ENCODE peak calls at places on chromosomes 4 and X, in six cellular contexts. I is body of pancreas, S is GM12865, P is neural crest cell, W is HFFc6, R is IMR-90. E is an unnamed sample.

GRCh38 chr4:144645102-144645469 is 870 bp upstream of the HHIP start:
- DNase-seq in P (no peak), I (peak), S (no peak), R (no peak), W (no peak), E (no peak)

GRCh38 chrX:139971394-139971749 is 6.1 kb upstream of the CXorf66 start:
- DNase-seq in I (no peak), S (no peak), W (no peak), R (no peak), P (no peak), E (no peak)

GRCh38 chrX:103730746-103731508 is 20.2 kb downstream of the TMEM31 start:
- DNase-seq in P (no peak), S (no peak), I (no peak), R (peak), W (peak), E (no peak)

GRCh38 chr4:88188738-88189417 is 30.4 kb upstream of the ABCG2 start:
- DNase-seq in W (no peak), P (no peak), R (no peak), I (no peak), S (no peak), E (no peak)

GRCh38 chrX:119758682-119759332 is 419 bp downstream of the SOWAHD start:
- DNase-seq in S (peak), R (no peak), I (peak), P (peak), W (no peak), E (no peak)

GRCh38 chr4:107794001-107794400 is 30.7 kb upstream of the SGMS2 start:
- DNase-seq in I (no peak), R (no peak), P (no peak), W (peak), S (no peak), E (no peak)

GRCh38 chr4:117156806-117157205 is 71.4 kb upstream of the TRAM1L1 start:
- DNase-seq in P (no peak), R (no peak), I (no peak), S (no peak), W (no peak), E (no peak)

GRCh38 chrX:129769467-129770154 is 10.1 kb upstream of the SASH3 start:
- DNase-seq in I (no peak), S (peak), W (no peak), P (no peak), R (no peak), E (peak)

GRCh38 chr4:80302616-80303223 is 32.8 kb upstream of the CFAP299 start:
- DNase-seq in R (no peak), S (no peak), W (no peak), P (no peak), I (no peak), E (no peak)

GRCh38 chr4:174256277-174256713 is 27.2 kb downstream of the FBXO8 start:
- DNase-seq in S (no peak), P (no peak), W (peak), R (peak), I (no peak), E (no peak)

GRCh38 chrX:118507766-118508165 is 12.2 kb downstream of the DOCK11 start:
- DNase-seq in S (no peak), W (no peak), I (no peak), R (no peak), P (no peak), E (no peak)

GRCh38 chr4:16162891-16163290 is 63.4 kb downstream of the TAPT1 start:
- DNase-seq in R (no peak), P (no peak), S (no peak), I (no peak), W (no peak), E (no peak)

GRCh38 chr4:114867291-114867690 is 246.1 kb downstream of the NDST4 start:
- DNase-seq in R (no peak), I (no peak), S (peak), P (no peak), W (no peak), E (no peak)

GRCh38 chrX:84339507-84340364 is 151.7 kb upstream of the RPS6KA6 start:
- DNase-seq in I (no peak), S (peak), R (peak), P (no peak), W (peak), E (no peak)

GRCh38 chr4:159229164-159229563 is 126.3 kb downstream of the RAPGEF2 start:
- DNase-seq in I (no peak), W (peak), R (peak), S (no peak), P (no peak), E (no peak)

GRCh38 chrX:54798137-54798536 is at the start of gene ITIH6:
- DNase-seq in I (no peak), P (no peak), S (no peak), W (no peak), R (no peak), E (no peak)

GRCh38 chr4:57148831-57149230 is 38.6 kb upstream of the IGFBP7 start:
- DNase-seq in P (no peak), S (no peak), R (peak), I (no peak), W (peak), E (no peak)

GRCh38 chr4:77175201-77175610 is 18.2 kb downstream of the CCNG2 start:
- DNase-seq in S (no peak), W (no peak), P (no peak), R (no peak), I (no peak), E (no peak)

GRCh38 chrX:51894697-51895336 is 1.4 kb downstream of the MAGED1 start:
- DNase-seq in I (peak), S (peak), R (peak), W (no peak), P (no peak), E (peak)

GRCh38 chr4:121662225-121662624 is 34.6 kb downstream of the ANXA5 start:
- DNase-seq in S (no peak), P (no peak), W (no peak), I (no peak), R (no peak), E (no peak)

GRCh38 chr4:156660470-156660869 is 311.1 kb downstream of the PDGFC start:
- DNase-seq in S (no peak), W (no peak), R (no peak), I (no peak), P (no peak), E (no peak)

GRCh38 chr4:184295206-184295605 is 77.5 kb upstream of the ENPP6 start:
- DNase-seq in R (no peak), P (no peak), W (no peak), I (no peak), S (no peak), E (no peak)

GRCh38 chr4:153497091-153497531 is 31.0 kb downstream of the TMEM131L start:
- DNase-seq in S (peak), I (no peak), W (no peak), P (no peak), R (peak), E (peak)

GRCh38 chrX:20393944-20394343 is 127.2 kb upstream of the RPS6KA3 start:
- DNase-seq in P (no peak), S (no peak), R (no peak), I (no peak), W (no peak), E (no peak)

GRCh38 chrX:11423362-11423818 is 130.2 kb downstream of the AMELX start:
- DNase-seq in R (peak), P (no peak), I (peak), S (peak), W (peak), E (peak)

GRCh38 chrX:48491809-48492208 is 15.8 kb downstream of the FTSJ1 start:
- DNase-seq in S (no peak), I (no peak), W (no peak), P (no peak), R (no peak), E (no peak)

GRCh38 chrX:54447461-54447860 is 7.3 kb downstream of the TSR2 start:
- DNase-seq in I (no peak), R (no peak), W (no peak), P (no peak), S (no peak), E (no peak)

GRCh38 chrX:45758319-45758718 is 557.6 kb upstream of the DIPK2B start:
- DNase-seq in R (peak), S (peak), I (no peak), W (peak), P (no peak), E (no peak)

GRCh38 chr4:161121451-161121850 is 1042.3 kb downstream of the FSTL5 start:
- DNase-seq in R (no peak), P (no peak), S (no peak), W (no peak), I (no peak), E (no peak)

GRCh38 chr4:84324850-84325249 is 174.2 kb downstream of the NKX6-1 start:
- DNase-seq in P (peak), S (no peak), R (no peak), W (no peak), I (no peak), E (no peak)

GRCh38 chrX:68697036-68697435 is 49.6 kb downstream of the STARD8 start:
- DNase-seq in S (no peak), I (no peak), W (no peak), P (no peak), R (no peak), E (no peak)

GRCh38 chrX:50115973-50116372 is 84.8 kb downstream of the AKAP4 start:
- DNase-seq in R (no peak), I (no peak), P (no peak), S (no peak), W (no peak), E (no peak)

GRCh38 chr4:25863347-25863784 is 578 bp upstream of the SEL1L3 start:
- DNase-seq in S (no peak), I (peak), R (no peak), W (no peak), P (no peak), E (peak)

GRCh38 chrX:49862093-49862492 is 17.2 kb upstream of the USP27X start:
- DNase-seq in S (no peak), R (no peak), P (no peak), I (no peak), W (no peak), E (no peak)

GRCh38 chr4:3715251-3716033 is 50.7 kb upstream of the ADRA2C start:
- DNase-seq in S (no peak), W (no peak), P (no peak), R (no peak), I (no peak), E (no peak)

GRCh38 chrX:53486285-53486684 is 52.1 kb upstream of the HSD17B10 start:
- DNase-seq in W (no peak), I (no peak), S (no peak), P (no peak), R (no peak), E (no peak)

GRCh38 chr4:83207497-83208105 is 77.0 kb downstream of the COQ2 start:
- DNase-seq in R (peak), P (no peak), I (no peak), S (no peak), W (peak), E (no peak)

GRCh38 chr4:55381502-55381901 is 14.3 kb upstream of the TMEM165 start:
- DNase-seq in S (no peak), W (no peak), I (no peak), R (no peak), P (no peak), E (no peak)

GRCh38 chrX:101078716-101079115 is at the start of gene TMEM35A:
- DNase-seq in S (no peak), P (peak), W (peak), I (no peak), R (peak), E (no peak)

DNA sequence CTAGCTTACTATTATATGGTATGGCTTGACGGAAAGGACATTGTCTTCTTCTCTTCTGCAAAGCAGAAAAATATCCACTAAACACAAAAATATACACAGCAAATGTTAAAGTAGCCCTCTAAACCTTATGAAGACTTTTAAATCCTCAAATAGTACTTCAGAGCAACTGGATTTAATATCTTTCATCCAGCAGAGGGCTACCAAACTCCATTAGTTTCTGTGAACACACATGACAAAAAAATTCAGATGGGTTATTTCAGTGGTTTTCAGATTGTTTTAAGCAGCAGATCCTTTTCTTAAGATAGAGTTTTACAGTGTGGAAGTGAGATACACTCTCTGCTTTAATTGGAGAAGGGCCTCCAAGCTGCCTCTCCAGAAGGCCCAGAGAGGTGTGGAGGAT is 56.6 kb downstream of the ANK2 start:
- DNase-seq in P (no peak), R (peak), I (no peak), W (peak), S (peak), E (peak)
- TF ChIP-seq CTCF in P (peak), R (peak), I (peak), W (peak), S (peak), E (peak)

GRCh38 chr4:147714575-147715401 is 17.1 kb upstream of the ARHGAP10 start:
- DNase-seq in W (peak), S (no peak), I (peak), P (no peak), R (peak), E (no peak)

GRCh38 chr4:147723316-147723715 is 8.6 kb upstream of the ARHGAP10 start:
- DNase-seq in W (no peak), I (peak), P (no peak), R (no peak), S (no peak), E (no peak)

DNA sequence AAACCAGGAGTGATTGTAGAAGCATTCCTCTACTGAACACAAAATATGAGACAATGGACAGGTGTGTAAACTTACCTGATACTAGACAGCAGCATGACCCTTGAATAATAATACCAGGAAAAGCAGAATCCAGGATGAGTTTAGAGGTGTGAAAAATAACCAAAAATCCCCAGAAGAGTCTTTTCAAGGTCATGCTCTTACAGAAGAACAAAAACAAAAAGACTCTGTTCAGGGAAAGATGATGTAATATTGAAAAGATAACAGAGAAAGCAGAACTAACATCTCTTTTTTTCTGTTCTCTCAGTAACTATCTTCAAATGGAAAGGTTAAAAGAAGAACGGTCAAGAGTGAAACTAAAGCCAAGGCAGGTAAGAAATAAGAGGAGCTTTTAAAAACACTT is 14.0 kb upstream of the ARHGAP10 start:
- DNase-seq in I (no peak), S (peak), R (no peak), P (no peak), W (no peak), E (peak)
- TF ChIP-seq CTCF in I (no peak), S (no peak), R (no peak), P (no peak), W (no peak), E (no peak)

DNA sequence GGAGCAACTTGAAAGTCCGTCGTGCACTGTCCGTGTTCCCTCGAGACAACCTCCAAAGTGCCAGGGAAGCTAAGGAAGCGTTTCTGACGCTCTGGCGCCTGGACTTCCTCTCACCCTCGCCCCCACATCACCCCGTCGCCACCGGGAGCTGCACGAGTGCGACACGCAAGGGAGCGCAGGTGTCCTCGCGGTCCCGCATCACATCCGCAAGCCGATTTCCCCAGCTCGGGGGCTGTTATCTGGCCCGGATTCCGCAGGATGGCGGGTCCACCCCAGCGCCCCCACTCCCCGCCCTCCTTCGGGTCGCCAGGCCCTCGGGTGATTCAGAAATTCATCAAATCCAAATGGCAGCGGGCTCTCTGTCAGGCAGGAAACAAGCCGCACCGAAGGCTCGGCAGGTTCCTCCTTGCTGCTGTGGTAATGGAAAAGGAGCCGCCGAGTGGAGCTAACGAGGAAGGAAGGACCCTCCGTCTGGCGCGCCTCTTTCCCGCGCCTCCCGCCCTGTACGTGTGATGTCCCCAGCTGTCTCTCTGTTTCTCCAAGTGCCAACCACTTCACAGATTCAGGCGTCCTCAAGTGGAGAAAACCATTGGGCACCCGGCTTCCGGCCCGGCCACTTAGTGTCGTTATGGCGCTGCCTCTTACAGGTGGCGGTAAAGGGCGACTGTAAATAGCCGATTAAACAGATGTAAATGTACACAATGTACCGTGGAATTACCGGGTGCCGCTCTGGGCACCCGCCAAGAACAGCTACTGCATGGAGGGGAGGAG is 901 bp upstream of the SETD7 start:
- DNase-seq in S (peak), I (peak), P (peak), R (no peak), W (no peak), E (peak)
- TF ChIP-seq CTCF in S (no peak), I (no peak), P (no peak), R (no peak), W (no peak), E (no peak)

GRCh38 chrX:154986826-154987575 is 35.5 kb downstream of the F8 start:
- DNase-seq in P (no peak), I (no peak), S (peak), R (no peak), W (no peak), E (no peak)
- TF ChIP-seq CTCF in P (no peak), I (no peak), S (no peak), R (no peak), W (no peak), E (no peak)

DNA sequence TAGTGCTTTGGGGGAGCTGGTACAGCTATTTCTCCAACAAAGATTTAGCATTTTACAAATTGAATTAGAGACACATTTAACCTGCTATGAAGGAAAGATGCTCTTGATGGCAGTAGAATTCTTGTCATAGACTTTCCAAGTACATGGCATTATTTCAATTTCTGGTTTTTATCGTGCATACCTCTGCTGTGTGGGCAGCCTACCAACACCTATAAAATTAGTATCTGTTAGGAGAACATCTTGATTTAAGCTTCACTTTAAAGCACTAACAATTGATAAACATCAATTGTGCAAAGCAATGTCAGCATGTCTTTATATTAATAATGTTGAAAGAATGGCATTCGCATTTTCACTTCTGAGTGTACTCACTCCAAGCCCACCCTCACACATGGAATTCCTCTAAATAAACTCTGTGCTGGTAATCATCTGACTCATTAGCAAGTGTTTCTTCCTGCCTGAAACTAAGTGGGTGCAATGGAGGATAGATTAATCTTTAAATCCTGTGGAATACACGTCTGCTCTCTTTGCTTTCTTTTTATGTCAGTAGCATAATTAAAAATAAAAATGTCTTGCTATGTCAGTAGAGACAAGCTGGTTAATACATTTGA is 279.8 kb upstream of the MAGEB18 start:
- DNase-seq in S (no peak), R (no peak), W (no peak), I (no peak), P (no peak), E (no peak)
- TF ChIP-seq CTCF in S (no peak), R (no peak), W (no peak), I (no peak), P (no peak), E (no peak)

GRCh38 chr4:8045909-8046308 is 106.2 kb upstream of the AFAP1 start:
- DNase-seq in P (no peak), I (no peak), W (no peak), S (no peak), R (no peak), E (no peak)
- TF ChIP-seq CTCF in P (no peak), I (no peak), W (no peak), S (no peak), R (no peak), E (no peak)

GRCh38 chrX:39935414-39936064 is 162.2 kb downstream of the BCOR start:
- DNase-seq in W (no peak), P (no peak), S (no peak), I (no peak), R (no peak), E (no peak)
- TF ChIP-seq CTCF in W (no peak), P (no peak), S (no peak), I (no peak), R (no peak), E (no peak)

GRCh38 chr4:72468904-72469502 is 100.0 kb downstream of the ADAMTS3 start:
- DNase-seq in S (peak), P (no peak), I (no peak), W (peak), R (peak), E (no peak)
- TF ChIP-seq CTCF in S (peak), P (peak), I (no peak), W (peak), R (peak), E (peak)

GRCh38 chr4:100360211-100360610 is 157.6 kb downstream of the EMCN start:
- DNase-seq in I (no peak), P (no peak), S (no peak), W (no peak), R (no peak), E (no peak)
- TF ChIP-seq CTCF in I (no peak), P (no peak), S (no peak), W (no peak), R (no peak), E (no peak)

E was measured in GM13976.